ENCODE peak calls at places on chromosomes 6 and 20, in eight cellular contexts. G, B, H, J, I, K, V and W are unnamed samples.

GRCh38 chr6:142696689-142697088 is 248.3 kb downstream of the HIVEP2 start:
- DNase-seq in G (peak; percentile 27), B (peak; percentile 30), H (no peak), J (no peak), I (no peak), K (no peak), V (no peak), W (no peak)

GRCh38 chr20:13800728-13801134 is 15.9 kb downstream of the NDUFAF5 start:
- DNase-seq in G (peak; percentile 86), B (peak; percentile 97), H (peak; percentile 94), J (no peak), I (no peak), K (peak; percentile 97), V (no peak), W (no peak)

GRCh38 chr6:7777062-7777461 is 51.2 kb downstream of the BMP6 start:
- DNase-seq in G (no peak), B (no peak), H (no peak), J (no peak), I (no peak), K (no peak), V (no peak), W (no peak)

GRCh38 chr6:21665436-21666199 is 72.1 kb downstream of the SOX4 start:
- DNase-seq in G (peak; percentile 8), B (no peak), H (no peak), J (no peak), I (no peak), K (no peak), V (peak; percentile 12), W (no peak)

GRCh38 chr20:53691811-53692192 is 98.2 kb upstream of the ZNF217 start:
- DNase-seq in G (no peak), B (no peak), H (no peak), J (no peak), I (no peak), K (no peak), V (no peak), W (no peak)

GRCh38 chr6:77036400-77036799 is 426.9 kb downstream of the HTR1B start:
- DNase-seq in G (peak; percentile 32), B (no peak), H (no peak), J (no peak), I (no peak), K (no peak), V (no peak), W (no peak)

GRCh38 chr20:41009960-41010359 is 18.7 kb upstream of the TOP1 start:
- DNase-seq in G (peak; percentile 44), B (no peak), H (no peak), J (no peak), I (no peak), K (peak; percentile 46), V (no peak), W (peak; percentile 78)

GRCh38 chr6:155541976-155542375 is 86.3 kb upstream of the NOX3 start:
- DNase-seq in G (peak; percentile 6), B (no peak), H (no peak), J (no peak), I (no peak), K (no peak), V (no peak), W (no peak)

GRCh38 chr6:90658497-90658896 is 71.6 kb upstream of the MAP3K7 start:
- DNase-seq in G (no peak), B (no peak), H (no peak), J (no peak), I (no peak), K (no peak), V (no peak), W (no peak)

GRCh38 chr6:3885262-3886036 is 36.3 kb downstream of the FAM50B start:
- DNase-seq in G (peak; percentile 19), B (no peak), H (no peak), J (no peak), I (no peak), K (no peak), V (no peak), W (peak; percentile 69)

GRCh38 chr6:33730611-33731010 is 16.1 kb downstream of the IP6K3 start:
- DNase-seq in G (no peak), B (no peak), H (no peak), J (no peak), I (no peak), K (no peak), V (no peak), W (no peak)

GRCh38 chr6:91304506-91304905 is 717.6 kb upstream of the MAP3K7 start:
- DNase-seq in G (no peak), B (no peak), H (no peak), J (no peak), I (no peak), K (no peak), V (no peak), W (no peak)

GRCh38 chr6:2611092-2611491 is 139.6 kb downstream of the MYLK4 start:
- DNase-seq in G (peak; percentile 64), B (peak; percentile 55), H (no peak), J (no peak), I (no peak), K (peak; percentile 57), V (no peak), W (no peak)

GRCh38 chr20:14525439-14525838 is 188.0 kb upstream of the FLRT3 start:
- DNase-seq in G (no peak), B (no peak), H (no peak), J (no peak), I (no peak), K (no peak), V (no peak), W (no peak)

GRCh38 chr6:87799651-87800050 is 97.6 kb upstream of the AKIRIN2 start:
- DNase-seq in G (no peak), B (no peak), H (no peak), J (no peak), I (no peak), K (no peak), V (no peak), W (no peak)

GRCh38 chr6:27478706-27479318 is 5.9 kb upstream of the ZNF184 start:
- DNase-seq in G (peak; percentile 96), B (peak; percentile 81), H (peak; percentile 87), J (peak; percentile 81), I (peak; percentile 59), K (peak; percentile 90), V (peak; percentile 77), W (peak; percentile 83)

GRCh38 chr6:35611235-35611634 is 77.5 kb downstream of the FKBP5 start:
- DNase-seq in G (no peak), B (no peak), H (no peak), J (no peak), I (no peak), K (peak; percentile 81), V (no peak), W (no peak)

GRCh38 chr6:35605600-35605999 is 83.1 kb downstream of the FKBP5 start:
- DNase-seq in G (no peak), B (peak; percentile 70), H (no peak), J (no peak), I (no peak), K (no peak), V (no peak), W (no peak)

GRCh38 chr6:35610830-35611229 is 77.9 kb downstream of the FKBP5 start:
- DNase-seq in G (no peak), B (no peak), H (no peak), J (no peak), I (no peak), K (no peak), V (no peak), W (no peak)

GRCh38 chr6:35603326-35604202 is 85.2 kb downstream of the FKBP5 start:
- DNase-seq in G (peak; percentile 53), B (peak; percentile 48), H (no peak), J (no peak), I (no peak), K (peak; percentile 47), V (no peak), W (no peak)

DNA sequence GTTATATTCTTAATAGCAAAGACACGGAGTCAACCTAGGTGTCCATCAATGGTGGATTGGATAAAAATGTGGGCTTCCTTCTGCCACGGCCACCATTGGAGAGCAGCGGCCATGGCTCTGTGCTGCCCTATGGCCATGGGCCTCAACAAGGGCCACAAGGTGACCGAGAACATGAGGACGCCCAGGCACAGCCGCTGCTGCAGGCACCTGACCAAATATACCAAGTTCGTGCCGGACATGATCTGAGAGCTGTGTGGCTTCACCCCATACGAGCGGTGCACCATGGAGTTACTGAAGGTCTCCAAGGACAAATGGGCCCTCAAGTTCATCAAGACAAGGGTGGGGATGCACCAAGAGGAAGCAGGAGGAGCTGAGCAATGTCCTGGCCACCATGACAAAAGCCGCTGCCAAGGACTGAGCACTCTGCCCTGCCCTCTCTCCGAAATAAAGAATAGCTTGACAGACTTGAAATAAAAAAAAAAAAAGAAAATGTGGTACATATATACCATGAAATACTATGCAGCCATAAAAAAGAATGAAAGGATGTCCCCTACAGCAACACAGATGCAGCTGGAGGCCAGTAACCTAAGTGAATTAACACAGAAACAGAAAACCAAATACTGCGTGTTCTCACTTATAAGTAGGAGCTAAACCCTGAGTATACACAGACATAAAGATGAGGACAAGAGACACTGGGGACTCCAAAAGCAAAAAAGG is 81.0 kb downstream of the FKBP5 start:
- DNase-seq in G (no peak), B (no peak), H (no peak), J (no peak), I (no peak), K (no peak), V (no peak), W (no peak)
- TF ChIP-seq CTCF in G (no peak), B (no peak), H (no peak), J (no peak), I (no peak), K (no peak), V (no peak), W (no peak)

GRCh38 chr6:136378888-136379287 is 89.2 kb upstream of the BCLAF1 start:
- DNase-seq in G (peak; percentile 7), B (peak; percentile 36), H (no peak), J (no peak), I (no peak), K (no peak), V (no peak), W (no peak)
- TF ChIP-seq CTCF in G (peak; percentile 21), B (peak; percentile 63), H (peak; percentile 34), J (no peak), I (no peak), K (no peak), V (no peak), W (peak; percentile 22)

DNA sequence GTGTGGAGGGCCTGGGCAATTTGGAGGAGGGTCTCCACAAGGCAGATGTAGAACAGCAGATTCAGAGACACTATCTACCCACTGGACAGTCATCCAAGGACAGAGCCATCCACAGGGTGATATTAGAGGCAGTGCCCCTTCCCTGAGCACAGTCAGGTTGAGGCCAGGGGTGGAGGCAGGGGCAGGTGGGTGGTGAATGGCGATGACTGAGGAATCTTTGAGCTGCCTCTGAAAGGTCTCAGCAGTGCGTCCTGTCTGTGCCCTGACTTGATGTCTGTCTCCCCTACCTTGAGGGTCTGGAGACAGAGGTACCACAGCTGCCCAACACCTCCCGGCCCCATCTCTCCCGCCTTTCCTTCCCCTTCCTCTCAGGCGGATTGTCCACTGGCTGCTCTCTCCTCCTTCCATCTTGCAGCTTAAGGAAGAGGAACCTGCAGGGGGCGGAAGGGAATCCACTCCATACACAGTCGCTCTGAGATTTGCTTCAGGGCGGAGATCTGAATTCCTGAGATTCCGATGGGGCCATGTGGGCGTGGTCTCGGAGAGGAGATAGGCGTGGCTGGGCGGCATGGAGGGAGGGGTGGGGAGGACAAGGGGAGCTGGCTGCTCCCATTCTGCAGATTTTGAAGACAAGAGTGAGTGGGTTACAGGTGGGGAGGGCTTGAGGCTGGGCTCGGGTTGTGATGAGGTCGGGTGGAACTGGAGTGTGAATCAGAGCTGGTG is 1.7 kb downstream of the MUCL3 start:
- DNase-seq in G (peak; percentile 90), B (peak; percentile 89), H (peak; percentile 65), J (no peak), I (no peak), K (peak; percentile 88), V (peak; percentile 70), W (peak; percentile 91)
- TF ChIP-seq CTCF in G (peak; percentile 72), B (peak; percentile 72), H (peak; percentile 52), J (no peak), I (no peak), K (peak; percentile 80), V (peak; percentile 67), W (peak; percentile 67)

GRCh38 chr20:49320460-49320859 is 42.6 kb upstream of the ZNFX1 start:
- DNase-seq in G (peak; percentile 58), B (peak; percentile 58), H (no peak), J (no peak), I (no peak), K (peak; percentile 74), V (no peak), W (peak; percentile 86)
- TF ChIP-seq CTCF in G (peak; percentile 52), B (peak; percentile 54), H (peak; percentile 26), J (no peak), I (no peak), K (peak; percentile 61), V (peak; percentile 38), W (peak; percentile 87)